ENCODE peak calls at places on chromosome 12, in four cellular contexts. P is Kasumi-1; Z is CD4-positive, alpha-beta T cell; M is naive thymus-derived CD8-positive, alpha-beta T cell. T is an unnamed sample.

GRCh38 chr12:3294481-3294911 is 196.5 kb upstream of the PRMT8 start:
- DNase-seq in M (no peak), P (no peak), Z (no peak), T (no peak)

GRCh38 chr12:67943295-67943892 is 45.9 kb upstream of the IFNG-AS1 start:
- DNase-seq in M (peak), Z (peak), P (peak), T (peak)

GRCh38 chr12:113065126-113066007 is 8.8 kb downstream of the DTX1 start:
- DNase-seq in P (peak), Z (no peak), M (no peak), T (peak)

GRCh38 chr12:110743571-110744093 is 941 bp upstream of the PPP1CC start:
- DNase-seq in P (peak), M (no peak), Z (no peak), T (no peak)

GRCh38 chr12:59452259-59452658 is 143.6 kb upstream of the SLC16A7 start:
- DNase-seq in M (no peak), Z (no peak), P (no peak), T (no peak)

GRCh38 chr12:103840399-103840880 is 594 bp downstream of the NT5DC3 start:
- DNase-seq in M (no peak), P (no peak), Z (peak), T (no peak)

GRCh38 chr12:6788972-6789905 is at the start of gene CD4:
- DNase-seq in Z (peak), P (peak), M (no peak), T (peak)

GRCh38 chr12:121135320-121135719 is 2.6 kb downstream of the P2RX7 start:
- DNase-seq in Z (no peak), P (no peak), M (no peak), T (no peak)

GRCh38 chr12:131333621-131334440 is 377.1 kb upstream of the SFSWAP start:
- DNase-seq in M (no peak), P (no peak), Z (no peak), T (no peak)

GRCh38 chr12:45737638-45738037 is 8.1 kb downstream of the ARID2 start:
- DNase-seq in M (no peak), P (no peak), Z (no peak), T (no peak)

GRCh38 chr12:78799679-78800078 is 64.9 kb upstream of the SYT1 start:
- DNase-seq in Z (no peak), M (no peak), P (no peak), T (no peak)

GRCh38 chr12:28578833-28579252 is 388.6 kb downstream of the CCDC91 start:
- DNase-seq in Z (no peak), P (no peak), M (no peak), T (no peak)

GRCh38 chr12:11719678-11720099 is 70.2 kb downstream of the ETV6 start:
- DNase-seq in M (no peak), Z (peak), P (peak), T (peak)

GRCh38 chr12:111304642-111305071 is 64.2 kb downstream of the PHETA1 start:
- DNase-seq in Z (peak), P (peak), M (no peak), T (peak)

GRCh38 chr12:54890339-54890738 is 36.0 kb downstream of the MUCL1 start:
- DNase-seq in Z (no peak), P (no peak), M (no peak), T (no peak)

GRCh38 chr12:102799229-102799628 is 117.8 kb downstream of the PAH start:
- DNase-seq in P (no peak), Z (no peak), M (no peak), T (no peak)

GRCh38 chr12:24719293-24719721 is 229.6 kb downstream of the BCAT1 start:
- DNase-seq in P (no peak), Z (no peak), M (no peak), T (no peak)

GRCh38 chr12:18492372-18493025 is 231.2 kb downstream of the PIK3C2G start:
- DNase-seq in P (no peak), Z (no peak), M (no peak), T (no peak)

GRCh38 chr12:121590476-121591143 is 9.8 kb upstream of the KDM2B start:
- DNase-seq in Z (peak), P (no peak), M (peak), T (peak)

GRCh38 chr12:40992674-40993073 is 195.4 kb upstream of the PDZRN4 start:
- DNase-seq in P (no peak), M (no peak), Z (no peak), T (no peak)

GRCh38 chr12:105352049-105352448 is 21.6 kb downstream of the C12orf75 start:
- DNase-seq in P (no peak), M (no peak), Z (no peak), T (no peak)

GRCh38 chr12:68871899-68872298 is 61.1 kb downstream of the CPM start:
- DNase-seq in P (peak), M (no peak), Z (no peak), T (peak)

GRCh38 chr12:14948672-14949071 is 10.3 kb upstream of the ERP27 start:
- DNase-seq in M (peak), P (peak), Z (peak), T (peak)

GRCh38 chr12:30696486-30696885 is 817 bp upstream of the IPO8 start:
- DNase-seq in Z (no peak), M (no peak), P (no peak), T (no peak)

GRCh38 chr12:42586268-42586667 is 3.3 kb downstream of the PRICKLE1 start:
- DNase-seq in Z (no peak), P (no peak), M (no peak), T (no peak)

GRCh38 chr12:67748761-67749075 is 100.2 kb downstream of the DYRK2 start:
- DNase-seq in M (no peak), Z (no peak), P (no peak), T (no peak)

GRCh38 chr12:124174406-124174805 is 120.5 kb upstream of the RFLNA start:
- DNase-seq in Z (no peak), M (no peak), P (no peak), T (no peak)

GRCh38 chr12:44875417-44875953 is 630 bp downstream of the NELL2 start:
- DNase-seq in P (no peak), M (peak), Z (no peak), T (no peak)

T was measured in KBM-7.